ENCODE peak calls at places on chromosomes 13 and 19, in four cellular contexts. S, A, M and Q are unnamed samples.

GRCh38 chr13:50126378-50127016 is 111.3 kb downstream of the KCNRG start:
- DNase-seq in A (no peak), S (no peak), M (no peak), Q (no peak)

GRCh38 chr19:10230155-10230903 is 802 bp downstream of the S1PR2 start:
- DNase-seq in S (no peak), M (peak), A (peak), Q (no peak)

GRCh38 chr13:110347535-110348308 is 40.6 kb downstream of the COL4A2 start:
- DNase-seq in A (peak), M (no peak), S (peak), Q (peak)

GRCh38 chr19:3818479-3818878 is 32.3 kb upstream of the MATK start:
- DNase-seq in M (no peak), A (no peak), S (no peak), Q (no peak)

GRCh38 chr13:113975416-113975815 is 1.5 kb upstream of the C13orf46 start:
- DNase-seq in S (peak), A (no peak), M (no peak), Q (no peak)

GRCh38 chr13:66849706-66850105 is 380.4 kb downstream of the PCDH9 start:
- DNase-seq in S (no peak), A (no peak), M (no peak), Q (no peak)

GRCh38 chr19:52662631-52663030 is 24.5 kb upstream of the ZNF83 start:
- DNase-seq in A (no peak), M (no peak), S (no peak), Q (no peak)

GRCh38 chr13:112959206-112959605 is 9.8 kb upstream of the MCF2L start:
- DNase-seq in S (no peak), A (peak), M (no peak), Q (no peak)

GRCh38 chr19:15636026-15636425 is 4.7 kb upstream of the CYP4F3 start:
- DNase-seq in M (no peak), S (no peak), A (no peak), Q (no peak)

GRCh38 chr13:98741741-98742435 is 10.6 kb downstream of the SLC15A1 start:
- DNase-seq in M (no peak), S (no peak), A (no peak), Q (no peak)

GRCh38 chr19:29483641-29483920 is 42.2 kb upstream of the VSTM2B start:
- DNase-seq in M (no peak), S (no peak), A (no peak), Q (no peak)

GRCh38 chr13:74068471-74068870 is 65.7 kb downstream of the KLF12 start:
- DNase-seq in A (no peak), M (no peak), S (no peak), Q (no peak)

GRCh38 chr19:18985257-18985656 is 44.2 kb upstream of the HOMER3 start:
- DNase-seq in S (no peak), M (no peak), A (no peak), Q (no peak)

GRCh38 chr13:49419292-49419691 is 24.6 kb downstream of the CAB39L start:
- DNase-seq in M (no peak), A (no peak), S (no peak), Q (no peak)

GRCh38 chr19:4654437-4655361 is 15.4 kb downstream of the TNFAIP8L1 start:
- DNase-seq in M (no peak), S (no peak), A (no peak), Q (no peak)

GRCh38 chr19:47839913-47840312 is 18.2 kb downstream of the CRX start:
- DNase-seq in A (no peak), M (no peak), S (no peak), Q (no peak)

GRCh38 chr13:111027481-111028439 is 87.3 kb upstream of the ARHGEF7 start:
- DNase-seq in A (no peak), M (no peak), S (no peak), Q (no peak)

GRCh38 chr13:111058796-111059506 is 56.2 kb upstream of the ARHGEF7 start:
- DNase-seq in S (no peak), A (no peak), M (no peak), Q (no peak)

GRCh38 chr19:4791183-4792018 is at the start of gene FEM1A:
- DNase-seq in M (peak), S (peak), A (peak), Q (peak)

GRCh38 chr13:77353980-77354379 is 27.1 kb upstream of the MYCBP2 start:
- DNase-seq in S (no peak), A (no peak), M (no peak), Q (no peak)

GRCh38 chr13:33483471-33483870 is 197.9 kb upstream of the STARD13 start:
- DNase-seq in A (no peak), M (no peak), S (no peak), Q (no peak)

GRCh38 chr13:57634829-57635165 is 3.3 kb downstream of the PCDH17 start:
- DNase-seq in S (no peak), A (peak), M (peak), Q (no peak)

GRCh38 chr13:109301711-109302110 is 484.7 kb downstream of the IRS2 start:
- DNase-seq in S (no peak), M (peak), A (no peak), Q (no peak)

GRCh38 chr19:10670187-10670586 is 16.0 kb downstream of the ILF3 start:
- DNase-seq in M (no peak), S (no peak), A (no peak), Q (no peak)

GRCh38 chr19:14363203-14364097 is 17.8 kb upstream of the ADGRE5 start:
- DNase-seq in A (peak), S (peak), M (peak), Q (peak)

GRCh38 chr13:75766636-75767035 is 130.5 kb downstream of the LMO7 start:
- DNase-seq in M (no peak), S (no peak), A (no peak), Q (no peak)

GRCh38 chr13:24307211-24308067 is 1.9 kb upstream of the C1QTNF9 start:
- DNase-seq in S (no peak), M (no peak), A (no peak), Q (no peak)

GRCh38 chr13:25529425-25529824 is 157.7 kb downstream of the ATP8A2 start:
- DNase-seq in A (no peak), M (no peak), S (no peak), Q (no peak)

GRCh38 chr13:33761744-33762143 is 56.2 kb upstream of the RFC3 start:
- DNase-seq in M (peak), A (no peak), S (no peak), Q (no peak)

GRCh38 chr13:111216166-111216960 is 101.3 kb downstream of the ARHGEF7 start:
- DNase-seq in M (peak), A (no peak), S (no peak), Q (peak)

GRCh38 chr13:41954226-41954625 is 6.7 kb downstream of the VWA8 start:
- DNase-seq in A (no peak), S (no peak), M (no peak), Q (no peak)

GRCh38 chr19:13013649-13014048 is 18.4 kb downstream of the NFIX start:
- DNase-seq in A (no peak), S (no peak), M (no peak), Q (no peak)

GRCh38 chr19:56476671-56477428 is at the start of gene ZNF667:
- DNase-seq in A (no peak), M (peak), S (peak), Q (no peak)

GRCh38 chr13:39779337-39780270 is 124.1 kb downstream of the COG6 start:
- DNase-seq in A (no peak), M (no peak), S (no peak), Q (no peak)

GRCh38 chr13:83121904-83122303 is 760.4 kb downstream of the SLITRK1 start:
- DNase-seq in M (no peak), A (no peak), S (no peak), Q (no peak)

GRCh38 chr13:46687810-46688209 is 109.2 kb downstream of the ESD start:
- DNase-seq in M (no peak), S (no peak), A (no peak), Q (no peak)

GRCh38 chr19:1112254-1113208 is 8.7 kb downstream of the GPX4 start:
- DNase-seq in S (no peak), M (peak), A (peak), Q (peak)

GRCh38 chr19:48511321-48511731 is 309 bp downstream of the LMTK3 start:
- DNase-seq in A (no peak), S (no peak), M (no peak), Q (no peak)

GRCh38 chr13:106609116-106609515 is 41.2 kb upstream of the ARGLU1 start:
- DNase-seq in M (no peak), S (no peak), A (no peak), Q (no peak)

DNA sequence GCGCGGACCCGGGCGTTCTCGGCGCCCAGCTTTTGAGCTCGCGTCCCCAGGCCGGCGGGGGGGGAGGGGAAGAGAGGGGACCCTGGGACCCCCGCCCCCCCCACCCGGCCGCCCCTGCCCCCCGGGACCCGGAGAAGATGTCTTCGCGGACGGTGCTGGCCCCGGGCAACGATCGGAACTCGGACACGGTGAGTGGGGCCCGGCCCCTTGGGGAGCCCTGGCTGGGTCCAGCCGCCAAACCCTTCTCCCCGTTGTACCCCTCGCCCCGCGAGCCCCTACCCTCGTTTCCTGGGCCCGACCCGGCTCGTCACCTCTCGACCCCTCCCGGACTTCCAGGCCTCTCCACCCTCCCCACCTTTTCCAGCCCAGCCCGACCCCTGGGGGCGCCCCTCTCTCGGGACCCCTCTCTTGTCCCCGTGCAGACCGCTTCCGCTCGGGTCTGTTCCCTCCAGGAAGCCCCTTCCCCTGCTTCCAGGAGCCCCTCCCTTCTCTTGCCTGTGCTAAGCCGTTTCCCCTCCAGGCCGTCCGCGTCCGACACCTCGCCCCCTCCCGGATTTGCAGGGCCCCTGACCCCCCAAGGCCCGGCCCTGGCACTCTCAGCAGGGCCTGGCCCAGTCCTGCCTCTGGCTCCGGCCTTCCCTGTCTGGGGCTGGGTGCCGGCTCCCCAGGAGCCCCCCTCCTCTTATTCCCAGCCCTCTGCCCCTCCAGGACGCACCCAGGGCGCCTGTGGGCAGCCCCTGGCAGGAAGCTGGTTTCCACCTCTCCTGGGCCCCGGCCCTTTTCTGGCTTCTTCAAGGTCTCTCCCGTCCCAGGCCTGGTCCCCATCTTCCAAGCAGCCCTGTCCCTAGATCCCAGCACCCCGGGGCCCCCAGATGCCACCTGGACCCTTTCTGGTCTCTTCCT is 632 bp downstream of the MARK4 start:
- DNase-seq in M (peak), A (no peak), S (no peak), Q (no peak)
- TF ChIP-seq CTCF in M (peak), A (no peak), S (no peak), Q (no peak)

GRCh38 chr19:49799798-49800376 is 13.2 kb downstream of the FUZ start:
- DNase-seq in M (no peak), S (no peak), A (no peak), Q (no peak)
- TF ChIP-seq CTCF in M (peak), S (no peak), A (no peak), Q (no peak)

DNA sequence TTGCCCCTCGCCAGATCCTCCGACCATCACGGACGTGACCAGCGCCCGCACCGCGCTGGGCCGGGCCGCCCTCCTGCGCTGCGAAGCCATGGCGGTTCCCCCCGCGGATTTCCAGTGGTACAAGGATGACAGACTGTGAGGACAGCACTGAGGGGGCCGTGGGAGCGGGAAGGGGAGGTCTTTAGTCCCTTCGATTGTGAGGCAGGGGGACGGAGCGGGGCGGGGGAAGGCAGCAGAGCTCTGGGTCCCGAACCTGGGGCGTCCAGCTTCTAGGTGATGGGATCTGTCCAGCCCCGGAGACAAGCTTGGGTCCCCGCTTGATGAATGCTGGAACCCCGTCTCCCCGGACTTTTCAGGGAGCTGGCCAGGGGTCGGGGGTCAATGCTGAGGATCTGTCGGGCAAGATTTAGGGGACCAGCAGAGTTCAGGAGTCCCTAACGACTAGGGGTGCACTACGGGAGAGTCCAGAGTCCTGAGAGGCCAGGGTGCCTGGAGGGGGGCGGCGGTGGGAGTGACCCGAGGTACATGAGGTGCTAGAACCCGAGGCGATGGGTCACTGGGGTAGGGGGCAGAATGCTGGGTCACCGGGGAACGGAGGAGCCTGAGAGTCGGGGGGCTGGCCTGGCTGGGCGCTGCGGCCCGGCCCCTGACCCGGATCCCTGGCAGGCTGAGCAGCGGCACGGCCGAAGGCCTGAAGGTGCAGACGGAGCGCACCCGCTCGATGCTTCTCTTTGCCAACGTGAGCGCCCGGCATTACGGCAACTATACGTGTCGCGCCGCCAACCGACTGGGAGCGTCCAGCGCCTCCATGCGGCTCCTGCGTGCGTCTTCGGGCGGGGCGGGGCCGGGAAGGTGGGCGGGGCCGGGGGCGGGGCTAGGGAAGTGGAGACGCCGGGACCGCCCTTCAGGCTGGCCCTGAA is 14.6 kb downstream of the VSIG10L start:
- DNase-seq in S (no peak), A (no peak), M (no peak), Q (no peak)
- TF ChIP-seq CTCF in S (no peak), A (no peak), M (no peak), Q (no peak)

DNA sequence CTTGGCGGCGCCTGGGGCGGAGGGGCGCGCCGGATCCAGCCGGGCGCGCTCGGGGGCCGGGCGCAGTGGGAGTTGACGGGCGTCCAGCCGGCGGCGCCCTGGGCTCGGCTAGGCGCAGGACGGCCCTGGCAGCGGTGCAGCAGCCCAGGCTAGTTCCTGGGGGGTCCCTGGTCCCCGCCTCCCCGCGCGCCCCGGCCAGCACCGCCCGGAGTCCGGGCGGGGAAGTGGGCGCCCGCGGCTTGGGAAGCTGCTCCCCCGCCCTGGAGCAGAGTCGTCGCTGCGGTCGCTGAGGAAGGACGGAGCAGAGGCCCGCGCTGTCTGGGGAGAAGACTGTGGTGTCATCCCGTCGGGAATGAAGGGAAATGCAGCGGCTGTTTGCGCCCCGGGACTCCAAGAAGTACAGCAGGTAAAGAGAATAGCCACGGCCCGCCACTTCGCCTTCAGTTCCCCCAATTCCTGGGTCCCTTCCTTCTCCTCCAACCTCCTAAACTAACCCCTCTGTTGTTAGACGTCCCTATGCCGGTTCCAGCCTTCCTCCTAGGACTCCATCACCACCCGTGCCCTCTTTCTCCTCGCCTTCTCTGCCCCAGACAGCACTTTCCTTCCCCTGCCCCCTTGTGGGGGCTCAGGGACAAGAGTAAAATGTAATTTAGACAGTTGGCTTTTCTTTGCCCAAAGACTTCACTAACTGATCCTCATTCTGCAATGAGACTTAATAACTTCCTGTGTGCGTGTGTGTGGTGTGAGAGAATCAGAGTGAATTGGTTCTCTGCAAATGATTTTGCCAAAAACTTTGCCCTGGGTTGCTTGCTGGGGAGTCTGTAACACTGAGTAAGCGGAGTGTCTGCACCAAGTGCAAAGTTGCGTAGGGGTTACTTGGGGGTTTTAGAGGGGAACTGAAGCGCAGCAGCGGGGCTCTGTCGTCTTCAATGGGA is 20.3 kb upstream of the SGCG start:
- DNase-seq in A (no peak), S (no peak), M (no peak), Q (no peak)
- TF ChIP-seq CTCF in A (no peak), S (no peak), M (no peak), Q (no peak)

GRCh38 chr19:40533508-40533907 is 43.2 kb upstream of the SHKBP1 start:
- DNase-seq in S (no peak), A (no peak), M (no peak), Q (no peak)
- TF ChIP-seq CTCF in S (no peak), A (no peak), M (peak), Q (no peak)

DNA sequence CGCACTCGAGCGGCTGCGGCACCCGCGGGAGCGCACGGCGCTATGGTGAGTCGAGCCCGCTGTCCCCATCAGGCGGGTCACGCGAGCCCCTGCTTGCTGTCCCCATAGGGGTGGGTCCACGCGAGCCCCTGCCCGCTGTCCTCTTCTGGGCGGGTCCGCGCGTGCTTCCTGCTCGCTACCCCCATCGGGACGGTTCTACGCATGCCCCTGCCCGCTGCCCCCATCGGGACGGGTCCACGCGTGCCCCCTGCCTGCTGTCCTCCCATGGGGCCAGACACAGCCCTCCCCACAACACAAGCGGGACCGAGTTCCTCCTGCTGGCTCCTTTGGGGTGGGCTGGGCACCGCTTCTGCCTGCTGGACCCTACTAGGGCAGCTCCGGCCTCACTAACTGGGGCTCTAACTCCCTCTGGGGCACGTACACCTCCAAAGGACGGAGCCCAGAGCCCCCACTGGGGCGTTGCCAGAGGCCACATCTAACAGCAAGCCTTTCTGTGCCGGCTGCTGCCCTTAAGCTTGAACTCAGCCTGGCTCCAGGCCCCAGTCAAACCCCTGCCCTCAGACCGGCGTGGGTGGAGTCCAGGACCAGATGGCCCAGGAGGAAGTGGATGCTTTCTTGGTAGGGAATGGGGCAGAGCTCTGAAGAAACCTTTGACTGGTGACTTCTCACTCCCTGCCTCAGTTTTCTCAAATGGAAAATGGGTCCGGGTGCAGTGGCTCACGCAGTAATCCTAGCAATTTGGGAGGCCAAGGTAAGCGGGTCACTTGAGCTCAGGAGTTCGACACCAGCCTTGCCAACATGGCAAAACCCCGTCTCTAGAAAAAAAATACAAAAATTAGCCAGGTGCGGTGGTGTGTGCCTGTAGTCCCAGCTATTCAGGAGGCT is 722 bp downstream of the COLGALT1 start:
- DNase-seq in M (peak), A (peak), S (no peak), Q (peak)
- TF ChIP-seq CTCF in M (peak), A (no peak), S (no peak), Q (no peak)